ENCODE peak calls at places on chromosomes 1 and 21, in six cellular contexts. T, C, J, L, I and W are unnamed samples.

GRCh38 chr1:55070765-55071164 is 31.4 kb downstream of the PCSK9 start:
- DNase-seq in T (no peak), C (no peak), J (no peak), L (no peak), I (no peak), W (no peak)

GRCh38 chr1:177620636-177621190 is 349.1 kb downstream of the SEC16B start:
- DNase-seq in T (no peak), C (no peak), J (no peak), L (no peak), I (no peak), W (no peak)

GRCh38 chr1:78687914-78688313 is 38.3 kb downstream of the IFI44 start:
- DNase-seq in T (no peak), C (no peak), J (no peak), L (no peak), I (no peak), W (no peak)

GRCh38 chr1:61225478-61225877 is 143.1 kb downstream of the NFIA start:
- DNase-seq in T (no peak), C (no peak), J (no peak), L (no peak), I (no peak), W (no peak)

GRCh38 chr1:156760092-156760795 is 7.1 kb upstream of the PRCC start:
- DNase-seq in T (no peak), C (no peak), J (no peak), L (no peak), I (no peak), W (no peak)

GRCh38 chr21:30116474-30116873 is 50.1 kb downstream of the CLDN17 start:
- DNase-seq in T (no peak), C (no peak), J (no peak), L (no peak), I (no peak), W (no peak)

GRCh38 chr1:22311461-22311860 is 140.2 kb upstream of the ZBTB40 start:
- DNase-seq in T (no peak), C (no peak), J (no peak), L (no peak), I (no peak), W (no peak)

GRCh38 chr1:226985239-226985838 is 45.2 kb downstream of the COQ8A start:
- DNase-seq in T (no peak), C (no peak), J (no peak), L (no peak), I (no peak), W (no peak)

GRCh38 chr1:150970818-150971582 is 3.6 kb downstream of the CERS2 start:
- DNase-seq in T (no peak), C (peak; percentile 57), J (peak; percentile 84), L (peak; percentile 90), I (no peak), W (peak; percentile 71)

GRCh38 chr1:245876586-245876985 is 630.5 kb downstream of the SMYD3 start:
- DNase-seq in T (no peak), C (no peak), J (no peak), L (no peak), I (no peak), W (no peak)

GRCh38 chr1:31642897-31643296 is 1.8 kb downstream of the PEF1 start:
- DNase-seq in T (no peak), C (no peak), J (no peak), L (no peak), I (no peak), W (no peak)

GRCh38 chr1:198205021-198205684 is 48.4 kb downstream of the NEK7 start:
- DNase-seq in T (no peak), C (no peak), J (peak; percentile 41), L (no peak), I (no peak), W (no peak)

GRCh38 chr1:233625510-233625981 is 11.6 kb downstream of the KCNK1 start:
- DNase-seq in T (no peak), C (no peak), J (no peak), L (no peak), I (no peak), W (no peak)

GRCh38 chr1:196309386-196309785 is 298.9 kb downstream of the KCNT2 start:
- DNase-seq in T (no peak), C (peak; percentile 83), J (no peak), L (no peak), I (no peak), W (no peak)

GRCh38 chr21:45248893-45249381 is 38.8 kb downstream of the POFUT2 start:
- DNase-seq in T (no peak), C (no peak), J (peak; percentile 46), L (no peak), I (no peak), W (no peak)

GRCh38 chr1:17359808-17360207 is 12.2 kb upstream of the PADI6 start:
- DNase-seq in T (no peak), C (no peak), J (no peak), L (no peak), I (no peak), W (no peak)

GRCh38 chr1:199619202-199619601 is 408.3 kb upstream of the NR5A2 start:
- DNase-seq in T (no peak), C (no peak), J (no peak), L (no peak), I (no peak), W (no peak)

GRCh38 chr1:20950689-20951088 is 163.6 kb upstream of the HP1BP3 start:
- DNase-seq in T (no peak), C (no peak), J (no peak), L (no peak), I (no peak), W (no peak)

GRCh38 chr21:35404247-35404646 is 355.1 kb upstream of the RUNX1 start:
- DNase-seq in T (no peak), C (no peak), J (no peak), L (no peak), I (no peak), W (no peak)

GRCh38 chr1:212712451-212713303 is 13.0 kb upstream of the BATF3 start:
- DNase-seq in T (no peak), C (no peak), J (no peak), L (no peak), I (no peak), W (no peak)

GRCh38 chr1:3482590-3482899 is 28.1 kb downstream of the ARHGEF16 start:
- DNase-seq in T (no peak), C (no peak), J (no peak), L (no peak), I (peak; percentile 65), W (no peak)

GRCh38 chr1:40980453-40981121 is 1.1 kb downstream of the CTPS1 start:
- DNase-seq in T (peak; percentile 17), C (peak; percentile 50), J (no peak), L (peak; percentile 29), I (peak; percentile 40), W (peak; percentile 29)

GRCh38 chr1:6094801-6095505 is 49.3 kb downstream of the KCNAB2 start:
- DNase-seq in T (no peak), C (no peak), J (no peak), L (no peak), I (no peak), W (no peak)

GRCh38 chr1:76390451-76390850 is 315.9 kb downstream of the ST6GALNAC3 start:
- DNase-seq in T (no peak), C (no peak), J (no peak), L (no peak), I (no peak), W (no peak)